ENCODE peak calls at places on chromosomes 4 and X, in nine cellular contexts. One of them, this sample, is unnamed.

GRCh38 chrX:143634373-143634685 is 1.6 kb downstream of the SLITRK4 start:
- DNase-seq in IMR-90: no peak
- DNase-seq in HCT116: no peak
- DNase-seq in stomach: no peak
- DNase-seq in fibroblast of lung: no peak
- DNase-seq in lower lobe of right lung: no peak
- DNase-seq in SK-N-SH: no peak
- DNase-seq in endodermal cell: no peak
- DNase-seq in aorta: peak; percentile 76
- DNase-seq in this sample: no peak

GRCh38 chrX:9352683-9353430 is 112.0 kb upstream of the TBL1X start:
- DNase-seq in fibroblast of lung: peak; percentile 80
- DNase-seq in endodermal cell: no peak
- DNase-seq in stomach: peak; percentile 49
- DNase-seq in HCT116: no peak
- DNase-seq in SK-N-SH: no peak
- DNase-seq in lower lobe of right lung: peak; percentile 55
- DNase-seq in aorta: no peak
- DNase-seq in IMR-90: peak; percentile 75
- DNase-seq in this sample: no peak

GRCh38 chr4:185424905-185425599 is 712 bp downstream of the UFSP2 start:
- DNase-seq in stomach: no peak
- DNase-seq in SK-N-SH: no peak
- DNase-seq in fibroblast of lung: peak; percentile 2
- DNase-seq in lower lobe of right lung: no peak
- DNase-seq in HCT116: no peak
- DNase-seq in endodermal cell: peak; percentile 48
- DNase-seq in aorta: no peak
- DNase-seq in IMR-90: peak; percentile 36
- DNase-seq in this sample: no peak

GRCh38 chr4:18846313-18846712 is 824.8 kb upstream of the LCORL start:
- DNase-seq in fibroblast of lung: no peak
- DNase-seq in endodermal cell: no peak
- DNase-seq in SK-N-SH: no peak
- DNase-seq in aorta: no peak
- DNase-seq in stomach: no peak
- DNase-seq in lower lobe of right lung: no peak
- DNase-seq in IMR-90: no peak
- DNase-seq in HCT116: no peak
- DNase-seq in this sample: no peak

GRCh38 chrX:78997870-78998558 is 52.8 kb downstream of the P2RY10 start:
- DNase-seq in HCT116: no peak
- DNase-seq in endodermal cell: peak; percentile 41
- DNase-seq in stomach: no peak
- DNase-seq in lower lobe of right lung: no peak
- DNase-seq in fibroblast of lung: no peak
- DNase-seq in IMR-90: no peak
- DNase-seq in aorta: no peak
- DNase-seq in SK-N-SH: no peak
- DNase-seq in this sample: peak; percentile 10

GRCh38 chr4:184011810-184012209 is 106.7 kb downstream of the STOX2 start:
- DNase-seq in SK-N-SH: no peak
- DNase-seq in stomach: no peak
- DNase-seq in fibroblast of lung: no peak
- DNase-seq in HCT116: no peak
- DNase-seq in IMR-90: no peak
- DNase-seq in endodermal cell: no peak
- DNase-seq in aorta: no peak
- DNase-seq in lower lobe of right lung: no peak
- DNase-seq in this sample: no peak

GRCh38 chr4:2837904-2838496 is 5.6 kb upstream of the ADD1 start:
- DNase-seq in endodermal cell: peak; percentile 42
- DNase-seq in stomach: peak; percentile 37
- DNase-seq in lower lobe of right lung: peak; percentile 70
- DNase-seq in IMR-90: peak; percentile 39
- DNase-seq in SK-N-SH: peak; percentile 30
- DNase-seq in fibroblast of lung: peak; percentile 59
- DNase-seq in HCT116: no peak
- DNase-seq in aorta: peak; percentile 82
- DNase-seq in this sample: peak; percentile 62

GRCh38 chr4:101791189-101791572 is 651 bp downstream of the BANK1 start:
- DNase-seq in aorta: no peak
- DNase-seq in IMR-90: no peak
- DNase-seq in fibroblast of lung: no peak
- DNase-seq in SK-N-SH: no peak
- DNase-seq in lower lobe of right lung: no peak
- DNase-seq in stomach: no peak
- DNase-seq in endodermal cell: no peak
- DNase-seq in HCT116: peak; percentile 52
- DNase-seq in this sample: no peak

GRCh38 chr4:39698424-39699009 is 581 bp downstream of the UBE2K start:
- DNase-seq in endodermal cell: peak; percentile 86
- DNase-seq in HCT116: no peak
- DNase-seq in stomach: peak; percentile 32
- DNase-seq in lower lobe of right lung: peak; percentile 62
- DNase-seq in aorta: peak; percentile 85
- DNase-seq in SK-N-SH: peak; percentile 74
- DNase-seq in IMR-90: no peak
- DNase-seq in fibroblast of lung: peak; percentile 24
- DNase-seq in this sample: peak; percentile 85

GRCh38 chr4:87007345-87008181 is 72.8 kb downstream of the AFF1 start:
- DNase-seq in fibroblast of lung: peak; percentile 59
- DNase-seq in SK-N-SH: peak; percentile 61
- DNase-seq in stomach: peak; percentile 59
- DNase-seq in aorta: peak; percentile 83
- DNase-seq in HCT116: no peak
- DNase-seq in endodermal cell: peak; percentile 77
- DNase-seq in IMR-90: peak; percentile 54
- DNase-seq in lower lobe of right lung: peak; percentile 61
- DNase-seq in this sample: peak; percentile 70

GRCh38 chr4:141885112-141885511 is 248.7 kb downstream of the IL15 start:
- DNase-seq in aorta: no peak
- DNase-seq in endodermal cell: no peak
- DNase-seq in IMR-90: no peak
- DNase-seq in SK-N-SH: no peak
- DNase-seq in fibroblast of lung: no peak
- DNase-seq in lower lobe of right lung: no peak
- DNase-seq in stomach: no peak
- DNase-seq in HCT116: no peak
- DNase-seq in this sample: no peak

GRCh38 chrX:77342028-77342427 is 105.2 kb upstream of the FGF16 start:
- DNase-seq in lower lobe of right lung: no peak
- DNase-seq in IMR-90: no peak
- DNase-seq in HCT116: no peak
- DNase-seq in SK-N-SH: no peak
- DNase-seq in fibroblast of lung: no peak
- DNase-seq in aorta: no peak
- DNase-seq in stomach: no peak
- DNase-seq in endodermal cell: peak; percentile 57
- DNase-seq in this sample: no peak

DNA sequence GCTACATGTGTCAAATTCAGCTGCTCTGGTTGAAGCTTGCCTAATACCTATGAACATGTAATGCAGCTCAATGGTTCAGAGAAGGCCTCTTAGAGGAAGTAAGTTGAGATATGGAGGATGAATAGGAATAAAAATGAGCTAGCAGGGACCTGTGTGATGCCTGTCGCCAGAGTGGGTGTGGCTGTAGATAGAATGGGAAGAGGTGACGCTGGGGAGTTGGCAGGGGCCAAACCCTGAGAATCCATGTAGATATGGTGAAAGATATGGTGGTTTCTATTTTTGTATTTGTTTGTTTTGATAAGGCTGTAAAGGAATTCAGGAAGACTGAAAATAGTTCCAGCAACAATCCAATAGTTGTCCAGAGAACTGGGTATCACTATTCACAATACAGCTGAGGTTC is 595.1 kb upstream of the BOD1L1 start:
- DNase-seq in SK-N-SH: no peak
- DNase-seq in IMR-90: no peak
- DNase-seq in stomach: no peak
- DNase-seq in endodermal cell: no peak
- DNase-seq in fibroblast of lung: peak; percentile 6
- DNase-seq in lower lobe of right lung: no peak
- DNase-seq in aorta: no peak
- DNase-seq in HCT116: no peak
- DNase-seq in this sample: no peak
- H3K9me3 ChIP-seq in SK-N-SH: no peaks in the 10 kb centered on the region
- H3K9me3 ChIP-seq in IMR-90: no peaks in the 10 kb centered on the region
- H3K9me3 ChIP-seq in stomach: no peaks in the 10 kb centered on the region
- H3K9me3 ChIP-seq in endodermal cell: no peaks in the 10 kb centered on the region
- H3K9me3 ChIP-seq in fibroblast of lung: no peaks in the 10 kb centered on the region
- H3K9me3 ChIP-seq in lower lobe of right lung: no peaks in the 10 kb centered on the region
- H3K9me3 ChIP-seq in aorta: no peaks in the 10 kb centered on the region
- H3K9me3 ChIP-seq in HCT116: peaks cover 5% of the 10 kb centered on the region
- H3K9me3 ChIP-seq in this sample: no peaks in the 10 kb centered on the region

GRCh38 chr4:54001558-54002365 is 62.6 kb downstream of the CHIC2 start:
- DNase-seq in endodermal cell: peak; percentile 47
- DNase-seq in fibroblast of lung: no peak
- DNase-seq in aorta: no peak
- DNase-seq in SK-N-SH: no peak
- DNase-seq in stomach: no peak
- DNase-seq in IMR-90: no peak
- DNase-seq in HCT116: no peak
- DNase-seq in lower lobe of right lung: no peak
- DNase-seq in this sample: no peak

GRCh38 chr4:54005475-54005874 is 58.9 kb downstream of the CHIC2 start:
- DNase-seq in endodermal cell: no peak
- DNase-seq in IMR-90: peak; percentile 58
- DNase-seq in stomach: no peak
- DNase-seq in fibroblast of lung: peak; percentile 66
- DNase-seq in aorta: no peak
- DNase-seq in lower lobe of right lung: no peak
- DNase-seq in SK-N-SH: no peak
- DNase-seq in HCT116: no peak
- DNase-seq in this sample: no peak

GRCh38 chr4:54006755-54007154 is 57.6 kb downstream of the CHIC2 start:
- DNase-seq in HCT116: no peak
- DNase-seq in aorta: no peak
- DNase-seq in SK-N-SH: no peak
- DNase-seq in lower lobe of right lung: no peak
- DNase-seq in endodermal cell: no peak
- DNase-seq in stomach: no peak
- DNase-seq in IMR-90: no peak
- DNase-seq in fibroblast of lung: no peak
- DNase-seq in this sample: no peak

GRCh38 chr4:54004463-54004862 is 59.9 kb downstream of the CHIC2 start:
- DNase-seq in SK-N-SH: no peak
- DNase-seq in aorta: no peak
- DNase-seq in stomach: no peak
- DNase-seq in HCT116: no peak
- DNase-seq in fibroblast of lung: no peak
- DNase-seq in lower lobe of right lung: no peak
- DNase-seq in IMR-90: peak; percentile 25
- DNase-seq in endodermal cell: no peak
- DNase-seq in this sample: no peak
- H3K4me3 ChIP-seq in SK-N-SH: no peak overlapping the region
- H3K4me3 ChIP-seq in aorta: no peak overlapping the region
- H3K4me3 ChIP-seq in stomach: no peak overlapping the region
- H3K4me3 ChIP-seq in HCT116: no peak overlapping the region
- H3K4me3 ChIP-seq in fibroblast of lung: no peak overlapping the region
- H3K4me3 ChIP-seq in lower lobe of right lung: no peak overlapping the region
- H3K4me3 ChIP-seq in IMR-90: no peak overlapping the region
- H3K4me3 ChIP-seq in endodermal cell: no peak overlapping the region
- H3K4me3 ChIP-seq in this sample: no peak overlapping the region

GRCh38 chrX:20329435-20329834 is 62.7 kb upstream of the RPS6KA3 start:
- DNase-seq in aorta: no peak
- DNase-seq in SK-N-SH: no peak
- DNase-seq in fibroblast of lung: no peak
- DNase-seq in lower lobe of right lung: no peak
- DNase-seq in HCT116: no peak
- DNase-seq in IMR-90: no peak
- DNase-seq in endodermal cell: no peak
- DNase-seq in stomach: no peak
- DNase-seq in this sample: no peak

GRCh38 chrX:20325786-20326388 is 59.2 kb upstream of the RPS6KA3 start:
- DNase-seq in lower lobe of right lung: no peak
- DNase-seq in SK-N-SH: no peak
- DNase-seq in endodermal cell: no peak
- DNase-seq in HCT116: no peak
- DNase-seq in stomach: no peak
- DNase-seq in aorta: no peak
- DNase-seq in fibroblast of lung: no peak
- DNase-seq in IMR-90: no peak
- DNase-seq in this sample: no peak

GRCh38 chrX:20333672-20334071 is 67.0 kb upstream of the RPS6KA3 start:
- DNase-seq in SK-N-SH: no peak
- DNase-seq in stomach: no peak
- DNase-seq in endodermal cell: no peak
- DNase-seq in IMR-90: no peak
- DNase-seq in HCT116: no peak
- DNase-seq in fibroblast of lung: no peak
- DNase-seq in aorta: no peak
- DNase-seq in lower lobe of right lung: no peak
- DNase-seq in this sample: no peak

DNA sequence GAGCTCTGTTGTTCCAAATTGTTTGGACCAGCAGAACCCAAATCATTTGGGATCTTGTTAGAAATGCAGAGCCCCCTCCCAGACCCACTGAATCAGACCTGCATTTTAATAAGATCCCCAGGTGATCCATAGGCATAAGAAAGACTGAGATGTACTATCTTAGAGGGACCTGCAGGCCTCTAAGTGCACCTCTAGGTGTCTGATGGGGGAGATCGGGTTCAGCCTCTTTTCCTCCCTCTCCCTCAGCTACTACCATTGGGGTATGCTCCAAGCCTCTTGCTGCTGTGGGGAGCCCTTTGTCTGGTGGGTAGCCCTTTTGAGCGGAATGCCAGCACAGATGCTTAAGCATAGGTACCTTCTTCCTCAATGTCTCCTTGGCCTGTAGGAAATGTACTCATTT is 63.8 kb upstream of the RPS6KA3 start:
- DNase-seq in fibroblast of lung: no peak
- DNase-seq in endodermal cell: no peak
- DNase-seq in aorta: no peak
- DNase-seq in lower lobe of right lung: no peak
- DNase-seq in stomach: no peak
- DNase-seq in IMR-90: no peak
- DNase-seq in SK-N-SH: no peak
- DNase-seq in HCT116: no peak
- DNase-seq in this sample: no peak
- H3K9me3 ChIP-seq in fibroblast of lung: no peaks in the 10 kb centered on the region
- H3K9me3 ChIP-seq in endodermal cell: no peaks in the 10 kb centered on the region
- H3K9me3 ChIP-seq in aorta: peaks cover 2% of the 10 kb centered on the region
- H3K9me3 ChIP-seq in lower lobe of right lung: no peaks in the 10 kb centered on the region
- H3K9me3 ChIP-seq in stomach: no peaks in the 10 kb centered on the region
- H3K9me3 ChIP-seq in IMR-90: no peaks in the 10 kb centered on the region
- H3K9me3 ChIP-seq in SK-N-SH: no peaks in the 10 kb centered on the region
- H3K9me3 ChIP-seq in HCT116: no peaks in the 10 kb centered on the region
- H3K9me3 ChIP-seq in this sample: no peaks in the 10 kb centered on the region

DNA sequence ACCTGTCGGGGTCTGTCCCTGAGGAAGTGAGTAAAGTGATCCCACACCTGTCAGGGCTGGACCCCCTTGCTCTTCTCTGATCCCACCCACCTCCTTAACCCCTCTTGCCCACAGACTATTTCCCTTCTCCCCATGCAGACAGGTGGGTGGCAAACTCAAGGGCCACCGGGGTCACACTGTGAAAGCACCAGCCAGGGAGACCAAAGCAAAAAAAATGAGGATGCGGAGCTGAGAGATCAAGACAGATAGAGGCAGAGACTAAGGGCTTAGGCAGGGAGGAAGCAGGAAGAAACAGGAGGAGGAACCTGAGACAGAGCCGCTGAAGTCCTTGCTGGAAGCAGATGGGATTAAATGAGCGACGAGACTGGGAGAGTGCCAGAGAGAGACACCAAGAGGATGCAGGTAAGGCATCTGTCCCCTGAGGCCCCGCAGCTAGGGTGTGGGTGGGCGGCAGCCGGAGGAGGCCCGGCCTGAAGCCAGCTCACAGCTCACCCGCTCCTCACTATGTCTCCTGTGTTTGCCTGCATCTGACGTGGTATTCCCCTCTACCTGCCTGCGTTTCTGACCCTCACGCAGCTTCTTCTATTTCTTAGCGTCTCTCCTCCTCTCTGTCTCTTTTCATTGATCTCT is 7.2 kb downstream of the TIMM17B start:
- DNase-seq in stomach: no peak
- DNase-seq in aorta: peak; percentile 9
- DNase-seq in IMR-90: no peak
- DNase-seq in SK-N-SH: no peak
- DNase-seq in HCT116: no peak
- DNase-seq in lower lobe of right lung: no peak
- DNase-seq in endodermal cell: no peak
- DNase-seq in fibroblast of lung: no peak
- DNase-seq in this sample: no peak
- H3K4me3 ChIP-seq in stomach: peak overlapping the region; percentile 55
- H3K4me3 ChIP-seq in aorta: no peak overlapping the region
- H3K4me3 ChIP-seq in IMR-90: peak overlapping the region; percentile 32
- H3K4me3 ChIP-seq in SK-N-SH: peak overlapping the region; percentile 57
- H3K4me3 ChIP-seq in HCT116: no peak overlapping the region
- H3K4me3 ChIP-seq in lower lobe of right lung: peak overlapping the region; percentile 62
- H3K4me3 ChIP-seq in endodermal cell: peak overlapping the region; percentile 69
- H3K4me3 ChIP-seq in fibroblast of lung: no peak overlapping the region
- H3K4me3 ChIP-seq in this sample: peak overlapping the region; percentile 61